ENCODE peak calls at places on chromosomes 2 and 18, in six cellular contexts. One of them, this sample, is unnamed.

GRCh38 chr18:28729321-28729720 is 552.4 kb upstream of the CDH2 start:
- DNase-seq in activated naive CD4-positive, alpha-beta T cell: no peak
- DNase-seq in D721Med: no peak
- DNase-seq in GM23248: peak; percentile 72
- DNase-seq in GM10248: no peak
- DNase-seq in adipocyte: peak; percentile 36
- DNase-seq in this sample: peak; percentile 58

GRCh38 chr2:161946489-161947107 is 127.4 kb downstream of the DPP4 start:
- DNase-seq in activated naive CD4-positive, alpha-beta T cell: no peak
- DNase-seq in adipocyte: peak; percentile 69
- DNase-seq in D721Med: no peak
- DNase-seq in GM10248: no peak
- DNase-seq in GM23248: peak; percentile 58
- DNase-seq in this sample: peak; percentile 48

GRCh38 chr2:23498941-23499340 is 114.0 kb downstream of the KLHL29 start:
- DNase-seq in adipocyte: peak; percentile 80
- DNase-seq in D721Med: no peak
- DNase-seq in GM10248: no peak
- DNase-seq in GM23248: peak; percentile 44
- DNase-seq in activated naive CD4-positive, alpha-beta T cell: no peak
- DNase-seq in this sample: no peak

GRCh38 chr2:200652158-200652557 is 66.3 kb downstream of the AOX1 start:
- DNase-seq in adipocyte: peak; percentile 37
- DNase-seq in GM10248: no peak
- DNase-seq in GM23248: no peak
- DNase-seq in activated naive CD4-positive, alpha-beta T cell: no peak
- DNase-seq in D721Med: no peak
- DNase-seq in this sample: no peak

GRCh38 chr2:109185801-109186570 is 57.0 kb downstream of the SH3RF3 start:
- DNase-seq in GM10248: no peak
- DNase-seq in D721Med: no peak
- DNase-seq in GM23248: peak; percentile 87
- DNase-seq in activated naive CD4-positive, alpha-beta T cell: no peak
- DNase-seq in adipocyte: peak; percentile 87
- DNase-seq in this sample: peak; percentile 62

GRCh38 chr2:71742953-71743601 is 289.7 kb downstream of the DYSF start:
- DNase-seq in GM23248: peak; percentile 96
- DNase-seq in D721Med: no peak
- DNase-seq in adipocyte: peak; percentile 85
- DNase-seq in GM10248: no peak
- DNase-seq in activated naive CD4-positive, alpha-beta T cell: no peak
- DNase-seq in this sample: peak; percentile 97

GRCh38 chr18:10378688-10379465 is 75.6 kb upstream of the APCDD1 start:
- DNase-seq in GM10248: no peak
- DNase-seq in D721Med: no peak
- DNase-seq in GM23248: peak; percentile 86
- DNase-seq in activated naive CD4-positive, alpha-beta T cell: no peak
- DNase-seq in adipocyte: peak; percentile 63
- DNase-seq in this sample: no peak

GRCh38 chr2:175577405-175577986 is 396.0 kb upstream of the ATP5MC3 start:
- DNase-seq in GM23248: no peak
- DNase-seq in adipocyte: peak; percentile 44
- DNase-seq in D721Med: no peak
- DNase-seq in activated naive CD4-positive, alpha-beta T cell: no peak
- DNase-seq in GM10248: no peak
- DNase-seq in this sample: no peak

GRCh38 chr18:8107426-8107825 is 501.8 kb upstream of the RAB12 start:
- DNase-seq in GM23248: no peak
- DNase-seq in activated naive CD4-positive, alpha-beta T cell: no peak
- DNase-seq in GM10248: no peak
- DNase-seq in D721Med: no peak
- DNase-seq in adipocyte: peak; percentile 54
- DNase-seq in this sample: peak; percentile 37